ENCODE peak calls at places on chromosomes 5 and 9, in six cellular contexts. One of them, this sample, is unnamed.

GRCh38 chr5:168575391-168576372 is 3.5 kb downstream of the PANK3 start:
- DNase-seq in NCI-H1417: no peak
- DNase-seq in NCI-H460: no peak
- DNase-seq in T-helper 1 cell: no peak
- DNase-seq in CD4-positive, alpha-beta T cell: no peak
- DNase-seq in stimulated activated CD4-positive, alpha-beta T cell treated with anti-CD3 and anti-CD28 coated beads, Interleukin-1b, Interleukin-23, amount 100 ng/mL, for 4 hours: no peak
- DNase-seq in this sample: no peak

GRCh38 chr5:107878676-107879075 is 207.9 kb upstream of the EFNA5 start:
- DNase-seq in CD4-positive, alpha-beta T cell: no peak
- DNase-seq in stimulated activated CD4-positive, alpha-beta T cell treated with anti-CD3 and anti-CD28 coated beads, Interleukin-1b, Interleukin-23, amount 100 ng/mL, for 4 hours: no peak
- DNase-seq in NCI-H460: no peak
- DNase-seq in NCI-H1417: no peak
- DNase-seq in T-helper 1 cell: no peak
- DNase-seq in this sample: no peak

GRCh38 chr5:69217154-69217731 is 17.4 kb upstream of the CDK7 start:
- DNase-seq in stimulated activated CD4-positive, alpha-beta T cell treated with anti-CD3 and anti-CD28 coated beads, Interleukin-1b, Interleukin-23, amount 100 ng/mL, for 4 hours: peak; percentile 90
- DNase-seq in T-helper 1 cell: no peak
- DNase-seq in NCI-H460: no peak
- DNase-seq in NCI-H1417: peak; percentile 96
- DNase-seq in CD4-positive, alpha-beta T cell: peak; percentile 85
- DNase-seq in this sample: no peak

GRCh38 chr9:129554649-129555048 is 66.3 kb downstream of the C9orf50 start:
- DNase-seq in CD4-positive, alpha-beta T cell: no peak
- DNase-seq in T-helper 1 cell: no peak
- DNase-seq in NCI-H1417: no peak
- DNase-seq in NCI-H460: no peak
- DNase-seq in stimulated activated CD4-positive, alpha-beta T cell treated with anti-CD3 and anti-CD28 coated beads, Interleukin-1b, Interleukin-23, amount 100 ng/mL, for 4 hours: no peak
- DNase-seq in this sample: no peak

GRCh38 chr5:121027636-121028035 is 563.5 kb downstream of the PRR16 start:
- DNase-seq in CD4-positive, alpha-beta T cell: no peak
- DNase-seq in T-helper 1 cell: no peak
- DNase-seq in stimulated activated CD4-positive, alpha-beta T cell treated with anti-CD3 and anti-CD28 coated beads, Interleukin-1b, Interleukin-23, amount 100 ng/mL, for 4 hours: no peak
- DNase-seq in NCI-H1417: no peak
- DNase-seq in NCI-H460: no peak
- DNase-seq in this sample: no peak

GRCh38 chr9:14383296-14383695 is 69.4 kb upstream of the NFIB start:
- DNase-seq in CD4-positive, alpha-beta T cell: no peak
- DNase-seq in stimulated activated CD4-positive, alpha-beta T cell treated with anti-CD3 and anti-CD28 coated beads, Interleukin-1b, Interleukin-23, amount 100 ng/mL, for 4 hours: no peak
- DNase-seq in NCI-H460: no peak
- DNase-seq in T-helper 1 cell: no peak
- DNase-seq in NCI-H1417: peak; percentile 3
- DNase-seq in this sample: peak; percentile 55

GRCh38 chr9:79233542-79233941 is 338.2 kb upstream of the TLE4 start:
- DNase-seq in stimulated activated CD4-positive, alpha-beta T cell treated with anti-CD3 and anti-CD28 coated beads, Interleukin-1b, Interleukin-23, amount 100 ng/mL, for 4 hours: no peak
- DNase-seq in NCI-H1417: peak; percentile 0
- DNase-seq in CD4-positive, alpha-beta T cell: no peak
- DNase-seq in T-helper 1 cell: peak; percentile 4
- DNase-seq in NCI-H460: peak; percentile 8
- DNase-seq in this sample: no peak

GRCh38 chr9:109989296-109989695 is 209.3 kb downstream of the PALM2AKAP2 start:
- DNase-seq in NCI-H460: no peak
- DNase-seq in stimulated activated CD4-positive, alpha-beta T cell treated with anti-CD3 and anti-CD28 coated beads, Interleukin-1b, Interleukin-23, amount 100 ng/mL, for 4 hours: no peak
- DNase-seq in NCI-H1417: no peak
- DNase-seq in T-helper 1 cell: no peak
- DNase-seq in CD4-positive, alpha-beta T cell: no peak
- DNase-seq in this sample: no peak

GRCh38 chr9:91758491-91758981 is 191.5 kb downstream of the ROR2 start:
- DNase-seq in NCI-H1417: peak; percentile 9
- DNase-seq in CD4-positive, alpha-beta T cell: no peak
- DNase-seq in T-helper 1 cell: peak; percentile 19
- DNase-seq in NCI-H460: peak; percentile 50
- DNase-seq in stimulated activated CD4-positive, alpha-beta T cell treated with anti-CD3 and anti-CD28 coated beads, Interleukin-1b, Interleukin-23, amount 100 ng/mL, for 4 hours: peak; percentile 4
- DNase-seq in this sample: peak; percentile 7

GRCh38 chr5:125326114-125326513 is 579.7 kb upstream of the ZNF608 start:
- DNase-seq in T-helper 1 cell: no peak
- DNase-seq in stimulated activated CD4-positive, alpha-beta T cell treated with anti-CD3 and anti-CD28 coated beads, Interleukin-1b, Interleukin-23, amount 100 ng/mL, for 4 hours: no peak
- DNase-seq in NCI-H1417: peak; percentile 97
- DNase-seq in CD4-positive, alpha-beta T cell: no peak
- DNase-seq in NCI-H460: peak; percentile 52
- DNase-seq in this sample: peak; percentile 82

GRCh38 chr5:126368239-126368812 is 54.9 kb upstream of the GRAMD2B start:
- DNase-seq in CD4-positive, alpha-beta T cell: no peak
- DNase-seq in NCI-H1417: no peak
- DNase-seq in NCI-H460: no peak
- DNase-seq in T-helper 1 cell: no peak
- DNase-seq in stimulated activated CD4-positive, alpha-beta T cell treated with anti-CD3 and anti-CD28 coated beads, Interleukin-1b, Interleukin-23, amount 100 ng/mL, for 4 hours: no peak
- DNase-seq in this sample: no peak

GRCh38 chr9:121748080-121748479 is 96.6 kb downstream of the DAB2IP start:
- DNase-seq in stimulated activated CD4-positive, alpha-beta T cell treated with anti-CD3 and anti-CD28 coated beads, Interleukin-1b, Interleukin-23, amount 100 ng/mL, for 4 hours: no peak
- DNase-seq in T-helper 1 cell: peak; percentile 52
- DNase-seq in CD4-positive, alpha-beta T cell: no peak
- DNase-seq in NCI-H460: no peak
- DNase-seq in NCI-H1417: no peak
- DNase-seq in this sample: no peak

GRCh38 chr5:43096916-43097315 is 23.8 kb upstream of the ZNF131 start:
- DNase-seq in NCI-H460: no peak
- DNase-seq in NCI-H1417: no peak
- DNase-seq in stimulated activated CD4-positive, alpha-beta T cell treated with anti-CD3 and anti-CD28 coated beads, Interleukin-1b, Interleukin-23, amount 100 ng/mL, for 4 hours: no peak
- DNase-seq in T-helper 1 cell: no peak
- DNase-seq in CD4-positive, alpha-beta T cell: no peak
- DNase-seq in this sample: no peak

GRCh38 chr5:112691758-112692157 is 45.9 kb upstream of the APC start:
- DNase-seq in stimulated activated CD4-positive, alpha-beta T cell treated with anti-CD3 and anti-CD28 coated beads, Interleukin-1b, Interleukin-23, amount 100 ng/mL, for 4 hours: no peak
- DNase-seq in T-helper 1 cell: peak; percentile 51
- DNase-seq in NCI-H460: peak; percentile 29
- DNase-seq in NCI-H1417: no peak
- DNase-seq in CD4-positive, alpha-beta T cell: no peak
- DNase-seq in this sample: no peak

GRCh38 chr5:115069087-115069968 is 100.4 kb downstream of the TRIM36 start:
- DNase-seq in NCI-H460: peak; percentile 61
- DNase-seq in stimulated activated CD4-positive, alpha-beta T cell treated with anti-CD3 and anti-CD28 coated beads, Interleukin-1b, Interleukin-23, amount 100 ng/mL, for 4 hours: no peak
- DNase-seq in T-helper 1 cell: peak; percentile 6
- DNase-seq in CD4-positive, alpha-beta T cell: no peak
- DNase-seq in NCI-H1417: peak; percentile 31
- DNase-seq in this sample: no peak

GRCh38 chr5:113757508-113757907 is 244.0 kb downstream of the YTHDC2 start:
- DNase-seq in CD4-positive, alpha-beta T cell: no peak
- DNase-seq in NCI-H1417: no peak
- DNase-seq in NCI-H460: no peak
- DNase-seq in stimulated activated CD4-positive, alpha-beta T cell treated with anti-CD3 and anti-CD28 coated beads, Interleukin-1b, Interleukin-23, amount 100 ng/mL, for 4 hours: no peak
- DNase-seq in T-helper 1 cell: no peak
- DNase-seq in this sample: no peak

GRCh38 chr9:130689937-130690700 is 3.5 kb upstream of the EXOSC2 start:
- DNase-seq in CD4-positive, alpha-beta T cell: no peak
- DNase-seq in NCI-H460: peak; percentile 97
- DNase-seq in T-helper 1 cell: no peak
- DNase-seq in NCI-H1417: peak; percentile 59
- DNase-seq in stimulated activated CD4-positive, alpha-beta T cell treated with anti-CD3 and anti-CD28 coated beads, Interleukin-1b, Interleukin-23, amount 100 ng/mL, for 4 hours: no peak
- DNase-seq in this sample: peak; percentile 84

GRCh38 chr5:138230981-138231589 is 18.0 kb upstream of the CDC23 start:
- DNase-seq in CD4-positive, alpha-beta T cell: no peak
- DNase-seq in stimulated activated CD4-positive, alpha-beta T cell treated with anti-CD3 and anti-CD28 coated beads, Interleukin-1b, Interleukin-23, amount 100 ng/mL, for 4 hours: no peak
- DNase-seq in NCI-H1417: peak; percentile 19
- DNase-seq in NCI-H460: no peak
- DNase-seq in T-helper 1 cell: no peak
- DNase-seq in this sample: no peak

GRCh38 chr5:10624244-10624643 is 60.4 kb downstream of the ANKRD33B start:
- DNase-seq in NCI-H460: no peak
- DNase-seq in T-helper 1 cell: no peak
- DNase-seq in stimulated activated CD4-positive, alpha-beta T cell treated with anti-CD3 and anti-CD28 coated beads, Interleukin-1b, Interleukin-23, amount 100 ng/mL, for 4 hours: no peak
- DNase-seq in NCI-H1417: no peak
- DNase-seq in CD4-positive, alpha-beta T cell: no peak
- DNase-seq in this sample: no peak

GRCh38 chr5:32201140-32201539 is 27.0 kb upstream of the GOLPH3 start:
- DNase-seq in T-helper 1 cell: no peak
- DNase-seq in CD4-positive, alpha-beta T cell: no peak
- DNase-seq in stimulated activated CD4-positive, alpha-beta T cell treated with anti-CD3 and anti-CD28 coated beads, Interleukin-1b, Interleukin-23, amount 100 ng/mL, for 4 hours: no peak
- DNase-seq in NCI-H460: peak; percentile 11
- DNase-seq in NCI-H1417: no peak
- DNase-seq in this sample: no peak

GRCh38 chr9:12968093-12968492 is 193.3 kb downstream of the LURAP1L start:
- DNase-seq in NCI-H1417: no peak
- DNase-seq in CD4-positive, alpha-beta T cell: no peak
- DNase-seq in T-helper 1 cell: no peak
- DNase-seq in NCI-H460: no peak
- DNase-seq in stimulated activated CD4-positive, alpha-beta T cell treated with anti-CD3 and anti-CD28 coated beads, Interleukin-1b, Interleukin-23, amount 100 ng/mL, for 4 hours: no peak
- DNase-seq in this sample: no peak

GRCh38 chr5:174558190-174558589 is 166.2 kb upstream of the MSX2 start:
- DNase-seq in NCI-H1417: no peak
- DNase-seq in NCI-H460: no peak
- DNase-seq in stimulated activated CD4-positive, alpha-beta T cell treated with anti-CD3 and anti-CD28 coated beads, Interleukin-1b, Interleukin-23, amount 100 ng/mL, for 4 hours: no peak
- DNase-seq in CD4-positive, alpha-beta T cell: no peak
- DNase-seq in T-helper 1 cell: no peak
- DNase-seq in this sample: no peak

GRCh38 chr9:89442501-89442978 is 55.4 kb downstream of the SEMA4D start:
- DNase-seq in NCI-H460: no peak
- DNase-seq in NCI-H1417: no peak
- DNase-seq in stimulated activated CD4-positive, alpha-beta T cell treated with anti-CD3 and anti-CD28 coated beads, Interleukin-1b, Interleukin-23, amount 100 ng/mL, for 4 hours: no peak
- DNase-seq in T-helper 1 cell: no peak
- DNase-seq in CD4-positive, alpha-beta T cell: no peak
- DNase-seq in this sample: no peak

GRCh38 chr5:177077335-177077734 is 9.4 kb upstream of the FGFR4 start:
- DNase-seq in NCI-H1417: no peak
- DNase-seq in T-helper 1 cell: no peak
- DNase-seq in CD4-positive, alpha-beta T cell: no peak
- DNase-seq in stimulated activated CD4-positive, alpha-beta T cell treated with anti-CD3 and anti-CD28 coated beads, Interleukin-1b, Interleukin-23, amount 100 ng/mL, for 4 hours: no peak
- DNase-seq in NCI-H460: no peak
- DNase-seq in this sample: no peak

GRCh38 chr9:3526903-3527652 is 1.3 kb upstream of the RFX3 start:
- DNase-seq in CD4-positive, alpha-beta T cell: no peak
- DNase-seq in T-helper 1 cell: peak; percentile 82
- DNase-seq in stimulated activated CD4-positive, alpha-beta T cell treated with anti-CD3 and anti-CD28 coated beads, Interleukin-1b, Interleukin-23, amount 100 ng/mL, for 4 hours: peak; percentile 2
- DNase-seq in NCI-H1417: peak; percentile 78
- DNase-seq in NCI-H460: no peak
- DNase-seq in this sample: peak; percentile 52

GRCh38 chr9:133107245-133107722 is 13.8 kb downstream of the RALGDS start:
- DNase-seq in stimulated activated CD4-positive, alpha-beta T cell treated with anti-CD3 and anti-CD28 coated beads, Interleukin-1b, Interleukin-23, amount 100 ng/mL, for 4 hours: no peak
- DNase-seq in CD4-positive, alpha-beta T cell: no peak
- DNase-seq in NCI-H460: no peak
- DNase-seq in NCI-H1417: no peak
- DNase-seq in T-helper 1 cell: no peak
- DNase-seq in this sample: no peak

GRCh38 chr5:98349251-98349989 is 424.0 kb upstream of the RGMB start:
- DNase-seq in CD4-positive, alpha-beta T cell: no peak
- DNase-seq in NCI-H1417: no peak
- DNase-seq in stimulated activated CD4-positive, alpha-beta T cell treated with anti-CD3 and anti-CD28 coated beads, Interleukin-1b, Interleukin-23, amount 100 ng/mL, for 4 hours: no peak
- DNase-seq in T-helper 1 cell: no peak
- DNase-seq in NCI-H460: no peak
- DNase-seq in this sample: no peak

GRCh38 chr5:17132444-17133083 is 84.9 kb upstream of the BASP1 start:
- DNase-seq in stimulated activated CD4-positive, alpha-beta T cell treated with anti-CD3 and anti-CD28 coated beads, Interleukin-1b, Interleukin-23, amount 100 ng/mL, for 4 hours: no peak
- DNase-seq in T-helper 1 cell: no peak
- DNase-seq in NCI-H1417: peak; percentile 59
- DNase-seq in CD4-positive, alpha-beta T cell: no peak
- DNase-seq in NCI-H460: peak; percentile 50
- DNase-seq in this sample: no peak

GRCh38 chr9:89850633-89851325 is 246.0 kb downstream of the GADD45G start:
- DNase-seq in T-helper 1 cell: no peak
- DNase-seq in NCI-H460: no peak
- DNase-seq in CD4-positive, alpha-beta T cell: no peak
- DNase-seq in stimulated activated CD4-positive, alpha-beta T cell treated with anti-CD3 and anti-CD28 coated beads, Interleukin-1b, Interleukin-23, amount 100 ng/mL, for 4 hours: no peak
- DNase-seq in NCI-H1417: no peak
- DNase-seq in this sample: no peak

GRCh38 chr5:141681295-141681694 is 735 bp downstream of the ARAP3 start:
- DNase-seq in CD4-positive, alpha-beta T cell: no peak
- DNase-seq in T-helper 1 cell: no peak
- DNase-seq in stimulated activated CD4-positive, alpha-beta T cell treated with anti-CD3 and anti-CD28 coated beads, Interleukin-1b, Interleukin-23, amount 100 ng/mL, for 4 hours: no peak
- DNase-seq in NCI-H1417: no peak
- DNase-seq in NCI-H460: no peak
- DNase-seq in this sample: no peak

GRCh38 chr9:114487607-114488300 is 17.5 kb downstream of the WHRN start:
- DNase-seq in NCI-H460: peak; percentile 86
- DNase-seq in NCI-H1417: peak; percentile 77
- DNase-seq in stimulated activated CD4-positive, alpha-beta T cell treated with anti-CD3 and anti-CD28 coated beads, Interleukin-1b, Interleukin-23, amount 100 ng/mL, for 4 hours: peak; percentile 72
- DNase-seq in T-helper 1 cell: peak; percentile 69
- DNase-seq in CD4-positive, alpha-beta T cell: peak; percentile 59
- DNase-seq in this sample: peak; percentile 53

This sample was measured in DMS153.